ENCODE peak calls at places on chromosomes 7 and 10, in seven cellular contexts. T is mammary epithelial cell, R is neural progenitor cell, G is endothelial cell of umbilical vein, I is cardiac muscle cell, Q is OCI-LY7, M is Peyer's patch. X is an unnamed sample.

GRCh38 chr10:89426230-89426868 is 12.0 kb downstream of the IFIT5 start:
- DNase-seq in M (no peak), I (peak; percentile 80), Q (peak; percentile 51), R (peak; percentile 60), G (peak; percentile 56), T (peak; percentile 50), X (peak; percentile 81)

GRCh38 chr7:193538-194256 is 1.3 kb downstream of the FAM20C start:
- DNase-seq in T (peak; percentile 26), G (peak; percentile 24), I (no peak), M (peak; percentile 63), R (peak; percentile 58), Q (no peak), X (peak; percentile 36)

GRCh38 chr10:14066106-14066505 is 264.6 kb downstream of the FRMD4A start:
- DNase-seq in Q (no peak), T (no peak), I (no peak), M (no peak), R (no peak), G (no peak), X (no peak)

GRCh38 chr7:99740573-99741437 is 5.8 kb upstream of the CYP3A7 start:
- DNase-seq in I (peak; percentile 41), R (no peak), M (no peak), T (peak; percentile 70), G (no peak), Q (no peak), X (peak; percentile 73)

GRCh38 chr7:131011437-131011752 is 277.4 kb upstream of the KLF14 start:
- DNase-seq in R (no peak), T (no peak), M (no peak), I (no peak), G (no peak), Q (no peak), X (no peak)

GRCh38 chr10:110865804-110866482 is 5.8 kb upstream of the PDCD4 start:
- DNase-seq in G (no peak), R (no peak), I (no peak), M (no peak), Q (peak; percentile 63), T (no peak), X (peak; percentile 55)

GRCh38 chr7:115844857-115845256 is 185.7 kb downstream of the TFEC start:
- DNase-seq in Q (no peak), T (no peak), R (no peak), I (peak; percentile 4), G (peak; percentile 6), M (no peak), X (peak; percentile 21)

GRCh38 chr10:111072232-111072631 is 4.6 kb upstream of the ADRA2A start:
- DNase-seq in I (no peak), R (no peak), Q (no peak), M (no peak), T (no peak), G (no peak), X (no peak)

GRCh38 chr10:72171175-72171630 is 44.6 kb upstream of the ANAPC16 start:
- DNase-seq in I (peak; percentile 81), R (no peak), G (peak; percentile 86), Q (no peak), M (peak; percentile 63), T (peak; percentile 94), X (peak; percentile 82)

GRCh38 chr7:47422631-47423030 is 159.3 kb downstream of the TNS3 start:
- DNase-seq in T (no peak), Q (no peak), I (peak; percentile 35), R (no peak), G (no peak), M (no peak), X (no peak)

GRCh38 chr7:92633211-92633906 is 43.2 kb upstream of the FAM133B start:
- DNase-seq in I (peak; percentile 93), T (peak; percentile 94), M (no peak), R (no peak), Q (no peak), G (peak; percentile 98), X (peak; percentile 86)

GRCh38 chr7:135684134-135684533 is 21.8 kb downstream of the STMP1 start:
- DNase-seq in R (no peak), T (peak; percentile 30), M (no peak), G (no peak), Q (no peak), I (peak; percentile 51), X (peak; percentile 27)

GRCh38 chr10:104657458-104657857 is 16.4 kb downstream of the SORCS3 start:
- DNase-seq in T (no peak), Q (no peak), G (no peak), M (no peak), R (peak; percentile 32), I (no peak), X (no peak)

GRCh38 chr10:34889004-34889869 is 74.1 kb upstream of the PARD3 start:
- DNase-seq in G (no peak), R (no peak), Q (no peak), M (no peak), I (no peak), T (peak; percentile 24), X (peak; percentile 79)

GRCh38 chr7:82805527-82805960 is 357.1 kb downstream of the PCLO start:
- DNase-seq in Q (no peak), T (peak; percentile 79), R (peak; percentile 21), G (peak; percentile 89), I (peak; percentile 89), M (no peak), X (peak; percentile 73)

GRCh38 chr7:129780257-129781127 is 169.0 kb downstream of the NRF1 start:
- DNase-seq in Q (peak; percentile 79), T (peak; percentile 90), M (peak; percentile 93), I (no peak), G (no peak), R (peak; percentile 71), X (no peak)

GRCh38 chr10:103915794-103916193 is 2.2 kb downstream of the STN1 start:
- DNase-seq in M (no peak), I (peak; percentile 24), R (no peak), T (no peak), G (no peak), Q (no peak), X (no peak)

GRCh38 chr10:86330778-86331763 is 35.5 kb downstream of the GRID1 start:
- DNase-seq in I (no peak), R (no peak), G (no peak), Q (no peak), M (no peak), T (no peak), X (no peak)

GRCh38 chr10:16768702-16769101 is 48.5 kb downstream of the RSU1 start:
- DNase-seq in M (no peak), R (no peak), G (no peak), I (no peak), Q (no peak), T (no peak), X (no peak)

GRCh38 chr10:120584786-120585185 is 127.8 kb downstream of the PLPP4 start:
- DNase-seq in I (no peak), T (no peak), M (no peak), G (no peak), R (no peak), Q (no peak), X (no peak)

GRCh38 chr10:90288403-90288933 is 569.4 kb downstream of the HTR7 start:
- DNase-seq in R (peak; percentile 10), Q (no peak), G (peak; percentile 68), M (no peak), T (peak; percentile 29), I (peak; percentile 70), X (peak; percentile 64)

GRCh38 chr10:69242844-69243212 is 22.7 kb downstream of the HKDC1 start:
- DNase-seq in I (peak; percentile 32), G (no peak), T (no peak), Q (no peak), R (no peak), M (no peak), X (no peak)

GRCh38 chr7:29102554-29103151 is 43.7 kb downstream of the CPVL start:
- DNase-seq in G (peak; percentile 70), T (no peak), R (peak; percentile 69), I (peak; percentile 92), M (peak; percentile 58), Q (peak; percentile 20), X (peak; percentile 87)

GRCh38 chr10:94006591-94007550 is 13.1 kb downstream of the PLCE1 start:
- DNase-seq in I (peak; percentile 94), M (no peak), Q (no peak), T (no peak), R (no peak), G (no peak), X (peak; percentile 81)
- H3K4me3 ChIP-seq in I (no peak overlapping the region), M (no peak overlapping the region), Q (no peak overlapping the region), T (no peak overlapping the region), R (no peak overlapping the region), G (no peak overlapping the region), X (peak overlapping the region; percentile 70)

DNA sequence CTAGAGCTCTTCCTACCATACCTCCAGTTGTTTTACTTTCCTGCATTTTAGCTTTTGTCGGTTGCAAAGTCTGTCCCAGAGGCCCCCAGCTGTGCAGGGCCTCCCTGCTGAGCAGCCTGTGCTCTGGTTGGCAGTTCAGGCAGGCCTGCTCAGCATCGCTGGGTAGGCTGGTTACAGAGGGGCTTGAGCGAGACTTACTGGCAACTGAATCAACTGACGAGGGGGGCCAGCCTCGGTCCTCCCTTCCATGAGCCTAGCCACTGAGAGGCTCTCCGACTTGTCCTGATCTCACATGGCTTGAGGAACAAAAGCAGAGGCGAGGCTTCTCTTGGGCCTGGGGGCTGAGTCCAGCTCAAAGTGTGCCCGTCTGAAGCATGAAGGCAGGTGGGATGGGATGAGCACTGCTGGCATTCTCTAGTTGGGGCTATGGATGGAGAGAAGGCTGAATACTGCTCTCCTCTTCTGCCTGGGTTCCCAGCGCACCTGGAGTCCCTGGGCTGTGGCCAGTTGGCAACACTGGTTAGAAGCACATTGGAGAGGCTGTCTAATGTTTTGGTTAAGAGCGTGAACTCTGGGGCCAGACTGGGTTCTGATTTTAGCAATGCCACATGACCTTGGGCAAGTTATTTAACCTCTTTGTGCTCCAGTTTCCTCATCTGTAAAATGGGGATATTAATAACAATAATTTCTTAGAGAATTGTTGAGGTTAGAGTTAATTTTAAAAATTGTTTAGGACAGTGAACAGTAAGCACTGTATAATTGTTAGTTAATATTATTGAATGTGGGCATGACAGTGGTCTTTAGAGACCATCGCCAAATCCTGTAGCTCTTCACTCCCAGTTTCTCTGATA is 6.9 kb upstream of the SFRP5 start:
- DNase-seq in Q (no peak), R (peak; percentile 50), T (no peak), G (no peak), I (no peak), M (no peak), X (no peak)
- H3K4me1 ChIP-seq in Q (no peaks in the 10 kb centered on the region), R (peaks cover 24% of the 10 kb centered on the region), T (peaks cover 9% of the 10 kb centered on the region), G (peaks cover 4% of the 10 kb centered on the region), I (peaks cover 26% of the 10 kb centered on the region), M (no peaks in the 10 kb centered on the region), X (peaks cover 8% of the 10 kb centered on the region)

DNA sequence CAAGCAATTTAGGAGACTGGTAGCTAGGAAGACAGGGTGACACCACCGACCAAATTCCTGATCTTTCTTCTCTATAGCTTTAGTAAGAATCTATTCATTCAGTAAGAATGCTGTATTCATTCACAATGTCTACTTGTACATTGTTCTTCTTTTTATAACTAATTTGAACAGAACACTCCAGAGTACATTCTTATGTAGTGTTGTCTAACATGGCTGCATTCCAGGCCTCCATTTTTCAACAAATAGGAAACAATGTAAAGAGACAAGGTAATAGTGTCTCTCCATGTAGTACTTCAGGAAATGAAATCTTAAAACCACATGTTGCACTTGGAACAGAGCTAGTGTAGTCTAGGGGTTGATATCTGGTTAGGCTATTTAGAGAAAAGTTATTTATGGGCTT is 1.8 kb downstream of the VCL start:
- DNase-seq in G (peak; percentile 65), I (peak; percentile 75), T (peak; percentile 20), M (no peak), R (peak; percentile 10), Q (no peak), X (peak; percentile 72)
- H3K4me3 ChIP-seq in G (peak overlapping the region; percentile 91), I (peak overlapping the region; percentile 80), T (peak overlapping the region; percentile 92), M (no peak overlapping the region), R (peak overlapping the region; percentile 96), Q (peak overlapping the region; percentile 93), X (peak overlapping the region; percentile 100)

DNA sequence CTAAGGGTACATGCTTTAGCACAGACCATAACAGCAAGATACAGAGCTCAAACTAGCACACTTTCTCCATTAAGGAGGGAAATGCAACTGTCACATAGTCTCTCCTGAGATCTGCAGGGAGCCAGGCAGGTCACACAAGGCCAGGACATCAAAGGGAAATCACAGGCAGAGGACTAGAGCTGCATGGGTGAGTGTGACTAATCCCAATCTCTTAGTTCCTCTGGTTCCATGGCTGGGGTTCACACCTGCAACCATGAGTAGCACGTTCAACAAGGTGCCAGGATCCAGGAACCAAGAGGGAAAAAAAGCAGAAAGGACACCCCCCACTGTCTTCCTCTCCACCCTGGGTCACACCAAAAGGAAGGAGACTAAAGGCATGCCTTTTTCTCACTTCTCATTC is 296.5 kb upstream of the STEAP1 start:
- DNase-seq in T (no peak), R (no peak), Q (no peak), M (no peak), I (no peak), G (no peak), X (no peak)
- H3K4me1 ChIP-seq in T (no peaks in the 10 kb centered on the region), R (no peaks in the 10 kb centered on the region), Q (no peaks in the 10 kb centered on the region), M (no peaks in the 10 kb centered on the region), I (no peaks in the 10 kb centered on the region), G (no peaks in the 10 kb centered on the region), X (no peaks in the 10 kb centered on the region)